ENCODE peak calls at places on chromosomes 6 and 20, in seven cellular contexts. X is head of caudate nucleus; G is CD4-positive, alpha-beta T cell; Q is T-helper 17 cell; H is activated naive CD8-positive, alpha-beta T cell treated with anti-CD3 and anti-CD28 coated beads, Interleukin-2, amount 50 U/mL, for 24 hours; U is mucosa of descending colon; K is HS-5. F is an unnamed sample.

GRCh38 chr6:129525055-129525454 is 184.9 kb downstream of the ARHGAP18 start:
- DNase-seq in X (no peak), G (no peak), Q (no peak), H (no peak), U (no peak), K (no peak), F (no peak)

GRCh38 chr6:7052441-7052936 is 55.3 kb upstream of the RREB1 start:
- DNase-seq in X (peak), G (peak), Q (peak), H (peak), U (peak), K (no peak), F (no peak)

GRCh38 chr6:25006565-25007001 is 70.8 kb upstream of the RIPOR2 start:
- DNase-seq in X (no peak), G (no peak), Q (no peak), H (peak), U (no peak), K (no peak), F (peak)

GRCh38 chr6:43774776-43775583 is 5.0 kb downstream of the VEGFA start:
- DNase-seq in X (peak), G (peak), Q (peak), H (peak), U (peak), K (peak), F (peak)

GRCh38 chr20:36833275-36834020 is 42.5 kb upstream of the TLDC2 start:
- DNase-seq in X (peak), G (no peak), Q (no peak), H (no peak), U (peak), K (no peak), F (no peak)

GRCh38 chr6:109961666-109962065 is 16.4 kb upstream of the GPR6 start:
- DNase-seq in X (no peak), G (no peak), Q (no peak), H (peak), U (no peak), K (peak), F (no peak)

GRCh38 chr6:126170875-126171489 is 168.9 kb upstream of the CENPW start:
- DNase-seq in X (no peak), G (no peak), Q (no peak), H (peak), U (no peak), K (no peak), F (no peak)

GRCh38 chr6:57261896-57262295 is 39.8 kb upstream of the RAB23 start:
- DNase-seq in X (no peak), G (no peak), Q (no peak), H (no peak), U (no peak), K (no peak), F (no peak)

GRCh38 chr6:97293198-97293696 is 10.2 kb upstream of the MMS22L start:
- DNase-seq in X (no peak), G (no peak), Q (no peak), H (no peak), U (no peak), K (no peak), F (no peak)

GRCh38 chr6:28693033-28693750 is 167.5 kb downstream of the GPX5 start:
- DNase-seq in X (no peak), G (no peak), Q (no peak), H (no peak), U (no peak), K (no peak), F (no peak)

GRCh38 chr20:33236351-33236750 is 555 bp downstream of the BPIFA1 start:
- DNase-seq in X (no peak), G (no peak), Q (no peak), H (no peak), U (no peak), K (no peak), F (no peak)

GRCh38 chr6:169328112-169328801 is 74.6 kb upstream of the THBS2 start:
- DNase-seq in X (no peak), G (no peak), Q (no peak), H (no peak), U (no peak), K (no peak), F (no peak)

GRCh38 chr6:156160788-156161150 is 616.4 kb upstream of the ARID1B start:
- DNase-seq in X (no peak), G (no peak), Q (no peak), H (no peak), U (no peak), K (no peak), F (no peak)

GRCh38 chr6:156351346-156351966 is 425.7 kb upstream of the ARID1B start:
- DNase-seq in X (no peak), G (no peak), Q (no peak), H (no peak), U (no peak), K (no peak), F (no peak)

GRCh38 chr6:18154507-18155272 is at the start of gene TPMT:
- DNase-seq in X (no peak), G (no peak), Q (peak), H (peak), U (no peak), K (no peak), F (no peak)

GRCh38 chr6:28675600-28675999 is 149.9 kb downstream of the GPX5 start:
- DNase-seq in X (no peak), G (no peak), Q (no peak), H (no peak), U (no peak), K (no peak), F (no peak)

GRCh38 chr20:38805958-38806854 is 709 bp downstream of the PPP1R16B start:
- DNase-seq in X (peak), G (peak), Q (peak), H (peak), U (peak), K (no peak), F (peak)

GRCh38 chr6:397604-398003 is 6.1 kb downstream of the IRF4 start:
- DNase-seq in X (no peak), G (no peak), Q (no peak), H (no peak), U (no peak), K (no peak), F (no peak)

GRCh38 chr20:63461364-63461763 is 11.1 kb downstream of the KCNQ2 start:
- DNase-seq in X (no peak), G (no peak), Q (no peak), H (no peak), U (no peak), K (no peak), F (no peak)

GRCh38 chr20:44526129-44526528 is 4.3 kb upstream of the SERINC3 start:
- DNase-seq in X (no peak), G (no peak), Q (no peak), H (no peak), U (no peak), K (peak), F (no peak)

GRCh38 chr6:30741789-30742315 is 635 bp downstream of the FLOT1 start:
- DNase-seq in X (no peak), G (no peak), Q (no peak), H (no peak), U (no peak), K (no peak), F (no peak)

GRCh38 chr6:68776382-68776781 is 141.3 kb downstream of the ADGRB3 start:
- DNase-seq in X (peak), G (no peak), Q (no peak), H (no peak), U (no peak), K (no peak), F (no peak)

GRCh38 chr6:112879920-112880413 is 532.8 kb downstream of the RFPL4B start:
- DNase-seq in X (peak), G (no peak), Q (peak), H (peak), U (no peak), K (no peak), F (no peak)

GRCh38 chr20:52746190-52746589 is 226.0 kb upstream of the TSHZ2 start:
- DNase-seq in X (no peak), G (no peak), Q (no peak), H (no peak), U (no peak), K (no peak), F (no peak)

GRCh38 chr6:46221221-46221793 is 50.5 kb upstream of the ENPP5 start:
- DNase-seq in X (no peak), G (no peak), Q (no peak), H (no peak), U (no peak), K (peak), F (no peak)

GRCh38 chr6:44896701-44897100 is 431.4 kb upstream of the RUNX2 start:
- DNase-seq in X (no peak), G (no peak), Q (no peak), H (no peak), U (no peak), K (no peak), F (no peak)

GRCh38 chr6:52416629-52417151 is 3.5 kb upstream of the EFHC1 start:
- DNase-seq in X (no peak), G (no peak), Q (no peak), H (peak), U (no peak), K (peak), F (no peak)

GRCh38 chr20:37531856-37532255 is 4.2 kb upstream of the BLCAP start:
- DNase-seq in X (no peak), G (no peak), Q (no peak), H (no peak), U (no peak), K (no peak), F (no peak)

GRCh38 chr6:146041282-146041681 is 12.4 kb downstream of the GRM1 start:
- DNase-seq in X (no peak), G (no peak), Q (no peak), H (no peak), U (no peak), K (no peak), F (no peak)

GRCh38 chr6:101800598-101800997 is 407.1 kb downstream of the GRIK2 start:
- DNase-seq in X (no peak), G (no peak), Q (no peak), H (no peak), U (no peak), K (no peak), F (no peak)

GRCh38 chr6:126176266-126176665 is 163.6 kb upstream of the CENPW start:
- DNase-seq in X (no peak), G (no peak), Q (no peak), H (no peak), U (no peak), K (no peak), F (no peak)

GRCh38 chr20:29873946-29874345 is 1383.5 kb upstream of the DEFB115 start:
- DNase-seq in X (peak), G (no peak), Q (no peak), H (peak), U (peak), K (peak), F (no peak)

GRCh38 chr6:33949877-33950831 is 146.4 kb upstream of the MLN start:
- DNase-seq in X (no peak), G (no peak), Q (no peak), H (no peak), U (peak), K (no peak), F (no peak)

GRCh38 chr6:117195728-117196127 is 69.6 kb upstream of the VGLL2 start:
- DNase-seq in X (no peak), G (no peak), Q (no peak), H (no peak), U (no peak), K (no peak), F (no peak)